ENCODE peak calls at places on chromosomes 3 and 15, in seven cellular contexts. J, M, R, H, D, Y and W are unnamed samples.

GRCh38 chr3:188021041-188021440 is 132.9 kb upstream of the LPP start:
- DNase-seq in D (no peak), J (no peak), M (no peak), Y (no peak), R (peak), H (no peak), W (no peak)

GRCh38 chr15:90174140-90174891 is 26.8 kb upstream of the SEMA4B start:
- DNase-seq in M (no peak), D (no peak), R (peak), Y (peak), J (no peak), H (peak), W (no peak)

GRCh38 chr3:181382656-181383055 is 329.1 kb upstream of the SOX2 start:
- DNase-seq in M (no peak), H (no peak), Y (no peak), R (no peak), J (no peak), D (no peak), W (no peak)

GRCh38 chr3:134313839-134314587 is 60.2 kb downstream of the AMOTL2 start:
- DNase-seq in D (no peak), R (peak), Y (no peak), H (peak), M (no peak), J (no peak), W (no peak)

GRCh38 chr15:44084171-44084570 is 110.9 kb downstream of the FRMD5 start:
- DNase-seq in J (no peak), H (no peak), Y (no peak), M (no peak), R (peak), D (no peak), W (no peak)

GRCh38 chr3:37819591-37819990 is 42.1 kb upstream of the CTDSPL start:
- DNase-seq in Y (no peak), R (peak), J (no peak), M (no peak), H (peak), D (no peak), W (no peak)

GRCh38 chr15:77865106-77865630 is 212.3 kb downstream of the TBC1D2B start:
- DNase-seq in Y (peak), R (no peak), J (no peak), M (no peak), H (no peak), D (no peak), W (no peak)

GRCh38 chr15:91535856-91536500 is 317.5 kb upstream of the SLCO3A1 start:
- DNase-seq in H (no peak), D (no peak), J (no peak), M (no peak), Y (no peak), R (no peak), W (no peak)

GRCh38 chr3:13687409-13687989 is 138.6 kb downstream of the FBLN2 start:
- DNase-seq in D (peak), R (no peak), Y (no peak), H (no peak), M (no peak), J (no peak), W (no peak)

GRCh38 chr15:93072011-93072410 is 17.0 kb downstream of the RGMA start:
- DNase-seq in H (no peak), M (no peak), J (no peak), R (peak), Y (no peak), D (peak), W (no peak)

GRCh38 chr3:171776839-171777607 is 33.3 kb downstream of the PLD1 start:
- DNase-seq in J (no peak), M (no peak), R (no peak), Y (no peak), D (no peak), H (no peak), W (no peak)

GRCh38 chr15:90607361-90607760 is 77.6 kb downstream of the CRTC3 start:
- DNase-seq in R (no peak), Y (no peak), M (no peak), D (no peak), H (no peak), J (no peak), W (no peak)

GRCh38 chr15:65303687-65304392 is 637 bp upstream of the RNU5B-1 start:
- DNase-seq in H (peak), Y (peak), J (no peak), R (peak), D (peak), M (peak), W (peak)

GRCh38 chr3:107825556-107825955 is 265.3 kb downstream of the CD47 start:
- DNase-seq in R (no peak), Y (no peak), M (no peak), H (no peak), D (no peak), J (no peak), W (no peak)

GRCh38 chr3:71310595-71311319 is 272.8 kb downstream of the FOXP1 start:
- DNase-seq in D (peak), H (no peak), R (peak), Y (no peak), M (no peak), J (no peak), W (peak)

GRCh38 chr3:112365636-112366035 is 32.7 kb downstream of the CD200 start:
- DNase-seq in R (peak), J (no peak), Y (no peak), M (no peak), H (no peak), D (no peak), W (no peak)

GRCh38 chr3:22939349-22939748 is 263.8 kb upstream of the UBE2E2 start:
- DNase-seq in M (no peak), J (no peak), Y (no peak), D (no peak), H (no peak), R (no peak), W (no peak)

GRCh38 chr15:32941823-32942222 is 224.0 kb downstream of the GREM1 start:
- DNase-seq in J (no peak), M (no peak), Y (no peak), R (no peak), D (no peak), H (no peak), W (no peak)

GRCh38 chr15:60017538-60018199 is 13.6 kb downstream of the FOXB1 start:
- DNase-seq in R (peak), H (no peak), D (no peak), J (no peak), M (no peak), Y (no peak), W (peak)

GRCh38 chr3:136929984-136930671 is 27.7 kb upstream of the IL20RB start:
- DNase-seq in J (no peak), H (peak), R (peak), Y (no peak), D (no peak), M (no peak), W (no peak)

GRCh38 chr3:138438896-138439295 is 4.5 kb downstream of the ESYT3 start:
- DNase-seq in M (no peak), J (no peak), D (no peak), H (no peak), R (no peak), Y (no peak), W (no peak)

GRCh38 chr15:90478981-90479481 is 50.7 kb upstream of the CRTC3 start:
- DNase-seq in H (peak), M (no peak), J (no peak), D (no peak), R (peak), Y (no peak), W (no peak)

GRCh38 chr15:65824031-65824743 is 32.1 kb upstream of the DENND4A start:
- DNase-seq in Y (no peak), M (peak), H (peak), J (no peak), R (peak), D (peak), W (peak)

GRCh38 chr3:36635731-36636130 is 128.6 kb downstream of the DCLK3 start:
- DNase-seq in R (peak), H (no peak), M (no peak), Y (no peak), D (no peak), J (peak), W (no peak)

GRCh38 chr3:100209948-100210776 is 50.6 kb upstream of the TBC1D23 start:
- DNase-seq in H (no peak), M (no peak), D (no peak), Y (no peak), R (no peak), J (no peak), W (no peak)

GRCh38 chr3:167808910-167809309 is 73.4 kb downstream of the SERPINI1 start:
- DNase-seq in M (no peak), Y (no peak), H (no peak), J (no peak), R (no peak), D (no peak), W (no peak)

GRCh38 chr3:71805199-71805598 is 20.3 kb upstream of the PROK2 start:
- DNase-seq in H (no peak), R (no peak), Y (no peak), J (no peak), M (no peak), D (no peak), W (no peak)

GRCh38 chr15:63763476-63764123 is 70.1 kb downstream of the HERC1 start:
- DNase-seq in D (no peak), Y (no peak), R (peak), J (peak), M (no peak), H (no peak), W (no peak)

GRCh38 chr3:106839576-106840280 is 537.5 kb upstream of the CCDC54 start:
- DNase-seq in D (no peak), Y (no peak), H (no peak), R (peak), J (no peak), M (no peak), W (no peak)

GRCh38 chr15:55253580-55253979 is 36.0 kb downstream of the RAB27A start:
- DNase-seq in J (no peak), H (no peak), R (peak), Y (no peak), M (no peak), D (no peak), W (no peak)

GRCh38 chr3:73070675-73071575 is 9.5 kb downstream of the EBLN2 start:
- DNase-seq in M (no peak), R (peak), J (no peak), H (no peak), Y (no peak), D (no peak), W (no peak)

GRCh38 chr3:161454615-161455014 is 42.0 kb upstream of the OTOL1 start:
- DNase-seq in D (peak), H (no peak), J (no peak), M (no peak), Y (no peak), R (no peak), W (no peak)

GRCh38 chr3:194328080-194328571 is 23.0 kb downstream of the CPN2 start:
- DNase-seq in M (no peak), R (peak), H (no peak), Y (no peak), J (peak), D (peak), W (peak)

GRCh38 chr15:60172147-60172546 is 168.0 kb downstream of the FOXB1 start:
- DNase-seq in M (no peak), J (no peak), H (no peak), D (no peak), R (peak), Y (no peak), W (no peak)

GRCh38 chr15:67823371-67824156 is 1.7 kb upstream of the SKOR1 start:
- DNase-seq in D (peak), M (no peak), J (no peak), R (no peak), Y (peak), H (no peak), W (no peak)
- TF ChIP-seq CTCF in D (no peak), M (no peak), J (no peak), R (no peak), Y (no peak), H (no peak), W (no peak)

DNA sequence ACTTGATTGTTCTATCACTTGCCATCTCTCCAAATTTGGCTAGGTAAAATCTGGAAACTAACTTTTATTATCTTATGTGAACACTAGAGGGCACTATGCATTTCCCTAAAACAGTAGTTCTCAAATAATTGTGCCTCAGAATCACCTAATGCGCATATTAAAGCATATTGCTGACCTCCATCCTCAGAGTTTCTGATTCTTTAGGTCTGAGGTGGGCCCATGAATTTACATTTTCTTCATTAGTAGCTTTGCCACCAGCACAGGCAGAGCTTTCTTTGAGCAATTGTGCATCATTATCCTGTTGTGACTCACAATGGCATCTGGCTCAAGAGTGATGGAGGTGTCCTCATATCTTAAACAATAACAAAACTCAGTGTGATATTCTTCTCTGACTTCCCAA is 17.5 kb upstream of the BCHE start:
- DNase-seq in H (no peak), J (no peak), R (peak), D (peak), M (no peak), Y (no peak), W (no peak)
- TF ChIP-seq CTCF in H (peak), J (peak), R (peak), D (peak), M (peak), Y (peak), W (peak)

GRCh38 chr3:150409527-150410310 is 1.6 kb downstream of the TSC22D2 start:
- DNase-seq in M (peak), Y (peak), J (no peak), D (peak), H (peak), R (peak), W (peak)
- TF ChIP-seq CTCF in M (no peak), Y (peak), J (peak), D (peak), H (peak), R (no peak), W (peak)

GRCh38 chr3:126746395-126747177 is 42.5 kb downstream of the CHCHD6 start:
- DNase-seq in R (peak), H (peak), J (no peak), M (no peak), Y (no peak), D (no peak), W (no peak)
- TF ChIP-seq CTCF in R (no peak), H (no peak), J (no peak), M (no peak), Y (no peak), D (no peak), W (no peak)

DNA sequence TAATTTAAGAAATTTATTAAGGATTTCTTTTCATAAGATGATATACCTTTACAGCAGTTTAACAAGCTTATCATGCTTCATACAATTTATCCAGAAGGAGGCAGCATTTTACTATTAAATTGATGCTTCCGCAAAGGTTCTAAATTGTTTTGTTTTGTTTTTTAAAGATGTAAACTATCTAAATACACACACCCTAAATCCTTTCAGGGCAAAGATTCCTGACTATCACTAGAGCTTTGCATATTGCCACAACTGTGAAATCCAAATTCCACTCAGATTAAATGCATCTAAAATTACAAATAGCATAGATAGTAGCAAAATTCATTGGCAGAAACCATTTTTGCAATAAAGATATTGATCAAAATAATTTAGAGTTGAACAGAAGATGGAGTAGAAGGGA is 44.5 kb upstream of the CCNL1 start:
- DNase-seq in Y (no peak), H (no peak), D (peak), R (peak), M (no peak), J (no peak), W (no peak)
- TF ChIP-seq CTCF in Y (peak), H (peak), D (peak), R (no peak), M (no peak), J (peak), W (no peak)

DNA sequence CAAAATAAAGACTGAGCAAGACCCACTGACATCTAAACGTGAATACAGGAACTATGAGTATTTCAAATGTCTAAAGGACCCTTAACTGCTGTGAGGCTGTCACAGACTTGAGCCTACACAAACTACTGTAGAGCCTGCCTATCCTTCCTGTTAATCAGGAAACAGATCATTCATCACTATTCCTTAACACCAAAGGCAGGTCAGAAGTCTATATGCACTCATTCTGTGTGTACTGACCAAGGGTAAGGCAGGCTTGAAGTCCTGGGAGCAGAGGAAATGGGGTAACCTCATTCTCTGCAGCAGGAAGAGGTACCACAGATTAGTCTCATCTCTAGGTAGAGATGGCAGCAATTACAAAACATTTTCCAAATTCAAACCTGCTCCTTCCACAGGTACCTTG is 30.7 kb downstream of the NPTN start:
- DNase-seq in J (no peak), H (no peak), D (no peak), M (no peak), Y (no peak), R (no peak), W (no peak)
- TF ChIP-seq CTCF in J (no peak), H (no peak), D (no peak), M (no peak), Y (no peak), R (no peak), W (no peak)

DNA sequence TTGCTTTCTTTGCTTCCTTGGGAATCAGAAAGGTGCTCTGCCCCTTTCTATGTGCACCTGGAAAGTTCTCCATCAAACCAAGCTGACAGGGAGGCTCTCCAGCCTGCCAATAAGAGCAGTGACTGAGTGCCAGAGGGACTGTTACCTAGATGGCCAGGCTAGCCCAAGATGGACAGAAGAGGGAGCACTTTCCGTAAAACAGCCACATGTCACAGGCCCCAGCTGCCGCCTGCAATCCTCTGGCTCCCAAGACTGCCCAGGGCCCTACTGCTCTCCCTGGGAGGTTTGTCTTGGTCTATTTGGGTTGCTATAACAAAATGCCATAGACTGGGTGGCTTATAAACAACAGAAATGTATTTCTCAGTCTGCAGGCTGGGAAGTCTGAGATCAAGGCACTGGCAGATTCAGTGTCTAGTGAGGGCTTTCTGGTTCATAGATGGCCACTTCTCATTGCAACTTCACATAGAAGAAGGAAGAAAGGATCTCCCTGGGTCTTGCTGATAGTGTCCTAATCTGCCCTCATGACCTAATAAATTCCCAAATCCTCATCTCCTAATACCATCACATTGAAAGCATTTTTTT is 72.3 kb downstream of the TAMM41 start:
- DNase-seq in M (peak), Y (peak), R (peak), J (no peak), D (peak), H (peak), W (no peak)
- TF ChIP-seq CTCF in M (no peak), Y (peak), R (peak), J (peak), D (peak), H (peak), W (no peak)

GRCh38 chr3:55770077-55770476 is 283.0 kb upstream of the WNT5A start:
- DNase-seq in M (no peak), R (no peak), D (no peak), H (no peak), J (no peak), Y (no peak), W (no peak)
- TF ChIP-seq CTCF in M (no peak), R (no peak), D (no peak), H (no peak), J (no peak), Y (no peak), W (no peak)

GRCh38 chr3:185094691-185095090 is 58.2 kb downstream of the C3orf70 start:
- DNase-seq in M (no peak), R (no peak), Y (no peak), H (no peak), J (no peak), D (no peak), W (no peak)
- TF ChIP-seq CTCF in M (no peak), R (no peak), Y (no peak), H (no peak), J (no peak), D (no peak), W (no peak)